ENCODE peak calls at places on chromosomes 11 and 22, in five cellular contexts. One of them, this sample, is unnamed.

GRCh38 chr11:68930991-68931855 is 27.5 kb downstream of the IGHMBP2 start:
- DNase-seq in skeletal muscle cell: no peak
- DNase-seq in left colon: no peak
- DNase-seq in T-helper 2 cell: no peak
- DNase-seq in activated T-helper 1 cell treated with anti-CD3 and anti-CD28 coated beads, Interleukin-2, amount 50 U/mL, for 16 hours: no peak
- DNase-seq in this sample: no peak

GRCh38 chr22:22030493-22031182 is 48.1 kb upstream of the TOP3B start:
- DNase-seq in skeletal muscle cell: no peak
- DNase-seq in left colon: no peak
- DNase-seq in activated T-helper 1 cell treated with anti-CD3 and anti-CD28 coated beads, Interleukin-2, amount 50 U/mL, for 16 hours: no peak
- DNase-seq in T-helper 2 cell: no peak
- DNase-seq in this sample: no peak

GRCh38 chr11:123654566-123655081 is at the start of gene SCN3B:
- DNase-seq in T-helper 2 cell: no peak
- DNase-seq in activated T-helper 1 cell treated with anti-CD3 and anti-CD28 coated beads, Interleukin-2, amount 50 U/mL, for 16 hours: no peak
- DNase-seq in skeletal muscle cell: peak; percentile 26
- DNase-seq in left colon: peak; percentile 38
- DNase-seq in this sample: peak; percentile 51

GRCh38 chr22:50218996-50219727 is 18.4 kb downstream of the SELENOO start:
- DNase-seq in left colon: peak; percentile 89
- DNase-seq in activated T-helper 1 cell treated with anti-CD3 and anti-CD28 coated beads, Interleukin-2, amount 50 U/mL, for 16 hours: no peak
- DNase-seq in T-helper 2 cell: no peak
- DNase-seq in skeletal muscle cell: peak; percentile 47
- DNase-seq in this sample: peak; percentile 88

GRCh38 chr11:120057595-120058581 is 80.0 kb downstream of the TRIM29 start:
- DNase-seq in left colon: no peak
- DNase-seq in T-helper 2 cell: no peak
- DNase-seq in skeletal muscle cell: no peak
- DNase-seq in activated T-helper 1 cell treated with anti-CD3 and anti-CD28 coated beads, Interleukin-2, amount 50 U/mL, for 16 hours: no peak
- DNase-seq in this sample: no peak

GRCh38 chr11:95692526-95693270 is 96.9 kb downstream of the FAM76B start:
- DNase-seq in T-helper 2 cell: no peak
- DNase-seq in skeletal muscle cell: no peak
- DNase-seq in left colon: no peak
- DNase-seq in activated T-helper 1 cell treated with anti-CD3 and anti-CD28 coated beads, Interleukin-2, amount 50 U/mL, for 16 hours: no peak
- DNase-seq in this sample: no peak

GRCh38 chr11:64571410-64572091 is 19.5 kb upstream of the SLC22A12 start:
- DNase-seq in activated T-helper 1 cell treated with anti-CD3 and anti-CD28 coated beads, Interleukin-2, amount 50 U/mL, for 16 hours: no peak
- DNase-seq in T-helper 2 cell: no peak
- DNase-seq in left colon: peak; percentile 42
- DNase-seq in skeletal muscle cell: no peak
- DNase-seq in this sample: no peak

GRCh38 chr11:44427432-44427831 is 117.5 kb upstream of the ALX4 start:
- DNase-seq in activated T-helper 1 cell treated with anti-CD3 and anti-CD28 coated beads, Interleukin-2, amount 50 U/mL, for 16 hours: no peak
- DNase-seq in skeletal muscle cell: no peak
- DNase-seq in left colon: no peak
- DNase-seq in T-helper 2 cell: no peak
- DNase-seq in this sample: no peak

GRCh38 chr22:41048791-41049717 is 43.3 kb upstream of the EP300 start:
- DNase-seq in left colon: peak; percentile 50
- DNase-seq in skeletal muscle cell: peak; percentile 40
- DNase-seq in activated T-helper 1 cell treated with anti-CD3 and anti-CD28 coated beads, Interleukin-2, amount 50 U/mL, for 16 hours: no peak
- DNase-seq in T-helper 2 cell: no peak
- DNase-seq in this sample: peak; percentile 53

GRCh38 chr22:35892192-35892591 is 136.4 kb downstream of the RBFOX2 start:
- DNase-seq in activated T-helper 1 cell treated with anti-CD3 and anti-CD28 coated beads, Interleukin-2, amount 50 U/mL, for 16 hours: no peak
- DNase-seq in T-helper 2 cell: no peak
- DNase-seq in left colon: no peak
- DNase-seq in skeletal muscle cell: no peak
- DNase-seq in this sample: no peak

GRCh38 chr11:45148276-45148675 is 1.8 kb downstream of the PRDM11 start:
- DNase-seq in left colon: no peak
- DNase-seq in activated T-helper 1 cell treated with anti-CD3 and anti-CD28 coated beads, Interleukin-2, amount 50 U/mL, for 16 hours: no peak
- DNase-seq in skeletal muscle cell: no peak
- DNase-seq in T-helper 2 cell: no peak
- DNase-seq in this sample: no peak